ENCODE peak calls at places on chromosomes 11 and 22, in eight cellular contexts. N is esophagus squamous epithelium; G is iPS DF 6.9; S is upper lobe of right lung; T is CD4-positive, CD25-positive, alpha-beta regulatory T cell; B is SK-N-SH; W is lung; C is mesenchymal stem cell. Q is an unnamed sample.

GRCh38 chr11:71298016-71298550 is 45.7 kb upstream of the SHANK2 start:
- DNase-seq in C (no peak), W (peak; percentile 14), S (peak; percentile 47), G (no peak), B (no peak), N (no peak), T (no peak), Q (no peak)

GRCh38 chr11:59801981-59802638 is 8.5 kb downstream of the MRPL16 start:
- DNase-seq in B (peak; percentile 22), T (no peak), C (no peak), G (no peak), S (no peak), W (no peak), N (no peak), Q (no peak)

GRCh38 chr11:47056261-47056915 is 119.8 kb downstream of the CSTPP1 start:
- DNase-seq in T (no peak), G (no peak), S (no peak), B (no peak), W (no peak), C (peak; percentile 91), N (no peak), Q (no peak)

GRCh38 chr22:27416553-27417427 is 384.8 kb downstream of the MN1 start:
- DNase-seq in C (peak; percentile 14), B (peak; percentile 66), T (no peak), G (peak; percentile 37), N (no peak), W (no peak), S (no peak), Q (no peak)

GRCh38 chr11:71420455-71421241 is 27.5 kb downstream of the DHCR7 start:
- DNase-seq in N (no peak), C (peak; percentile 55), S (no peak), B (peak; percentile 63), T (peak; percentile 35), G (peak; percentile 60), W (peak; percentile 50), Q (peak; percentile 16)

GRCh38 chr11:34278708-34279297 is 79.0 kb downstream of the ABTB2 start:
- DNase-seq in T (no peak), W (no peak), B (peak; percentile 32), G (no peak), C (no peak), N (no peak), S (no peak), Q (no peak)

GRCh38 chr11:88604255-88604654 is 266.7 kb upstream of the CTSC start:
- DNase-seq in B (no peak), N (no peak), W (no peak), T (no peak), C (no peak), S (no peak), G (no peak), Q (no peak)

GRCh38 chr11:118544010-118544646 is 13.1 kb downstream of the TMEM25 start:
- DNase-seq in B (no peak), G (no peak), T (no peak), S (no peak), N (no peak), C (no peak), W (no peak), Q (no peak)

GRCh38 chr11:2507945-2508749 is 63.3 kb downstream of the KCNQ1 start:
- DNase-seq in C (no peak), G (no peak), W (peak; percentile 17), T (no peak), N (no peak), S (no peak), B (no peak), Q (no peak)

GRCh38 chr11:44973634-44974401 is 23.1 kb upstream of the TP53I11 start:
- DNase-seq in N (no peak), C (no peak), B (no peak), W (no peak), S (no peak), T (no peak), G (no peak), Q (no peak)

GRCh38 chr11:1073851-1074243 is 827 bp upstream of the MUC2 start:
- DNase-seq in C (no peak), S (peak; percentile 55), T (no peak), W (no peak), N (no peak), B (no peak), G (no peak), Q (no peak)

GRCh38 chr11:100910808-100911207 is 218.8 kb downstream of the PGR start:
- DNase-seq in C (no peak), N (no peak), G (no peak), B (no peak), S (no peak), T (no peak), W (no peak), Q (no peak)

GRCh38 chr11:77407613-77408012 is 66.3 kb downstream of the PAK1 start:
- DNase-seq in B (peak; percentile 65), T (no peak), W (peak; percentile 36), N (no peak), S (no peak), G (no peak), C (peak; percentile 78), Q (no peak)

GRCh38 chr11:114090225-114090624 is 30.7 kb downstream of the ZBTB16 start:
- DNase-seq in T (no peak), B (no peak), W (no peak), G (no peak), S (no peak), C (no peak), N (no peak), Q (no peak)

DNA sequence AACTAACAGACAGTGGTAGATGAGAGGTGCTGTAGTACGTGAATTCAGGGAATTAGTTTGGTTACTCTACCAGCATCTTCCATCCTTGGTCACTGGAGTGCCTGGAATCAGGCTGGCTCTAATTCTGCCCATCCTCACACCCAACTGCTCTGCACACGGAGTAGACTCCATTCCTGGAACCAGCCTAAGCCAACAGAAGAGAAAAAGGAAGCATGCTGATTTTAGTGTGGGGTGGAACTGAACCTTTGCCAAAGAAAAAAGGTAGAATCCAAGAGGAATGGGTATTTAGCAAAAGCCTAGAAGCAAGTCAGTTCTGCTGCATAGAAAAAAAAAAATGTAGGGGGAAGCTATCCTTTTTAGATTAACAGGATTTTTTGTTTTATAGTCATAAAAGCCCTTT is 73.6 kb upstream of the CRTAM start:
- DNase-seq in S (no peak), N (no peak), W (no peak), B (no peak), T (no peak), C (no peak), G (no peak), Q (no peak)
- H3K4me1 ChIP-seq in S (no peaks in the 10 kb centered on the region), N (no peaks in the 10 kb centered on the region), W (peaks cover 2% of the 10 kb centered on the region), B (no peaks in the 10 kb centered on the region), T (no peaks in the 10 kb centered on the region), C (peaks cover 11% of the 10 kb centered on the region), G (no peaks in the 10 kb centered on the region), Q (no peaks in the 10 kb centered on the region)

DNA sequence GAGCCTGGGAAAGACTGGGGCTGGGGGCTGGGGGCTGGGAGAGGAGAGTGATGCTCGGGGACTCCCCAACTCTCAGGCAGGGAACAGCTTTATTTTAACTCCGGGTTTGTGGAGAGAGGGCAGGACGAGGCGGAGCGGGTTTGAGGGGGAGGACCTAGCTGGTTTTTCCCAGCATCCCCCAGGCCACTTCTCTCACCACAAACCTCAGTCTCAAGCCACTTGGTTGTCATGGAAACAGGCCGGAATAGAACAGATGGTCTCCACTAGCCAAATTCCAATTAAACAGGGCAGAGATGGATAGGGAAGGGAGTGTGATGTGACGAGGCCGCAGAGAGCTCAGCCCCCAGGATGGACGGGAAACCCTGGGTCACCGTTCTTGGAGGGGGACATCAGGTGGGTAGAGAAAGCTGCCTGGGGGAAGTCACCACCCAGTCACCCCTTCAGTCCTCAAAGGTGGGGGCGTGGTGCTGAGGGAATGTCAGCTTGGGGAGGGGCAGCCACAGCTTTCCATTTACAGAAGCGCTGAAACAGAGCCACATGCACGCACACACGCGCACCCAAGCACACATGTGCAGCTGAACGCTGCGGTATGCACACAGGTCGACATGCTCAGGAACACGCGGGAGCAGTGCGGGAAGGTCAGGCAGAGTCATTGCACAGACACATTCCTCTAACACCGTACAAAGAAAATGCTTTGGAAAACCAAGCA is 19.2 kb downstream of the NECTIN1 start:
- DNase-seq in B (peak; percentile 92), N (no peak), G (no peak), S (no peak), T (no peak), W (no peak), C (peak; percentile 83), Q (peak; percentile 82)
- H3K4me3 ChIP-seq in B (no peak overlapping the region), N (no peak overlapping the region), G (no peak overlapping the region), S (no peak overlapping the region), T (no peak overlapping the region), W (no peak overlapping the region), C (no peak overlapping the region), Q (no peak overlapping the region)

GRCh38 chr11:96254854-96255253 is 88.1 kb downstream of the MAML2 start:
- DNase-seq in G (no peak), T (no peak), W (no peak), S (peak; percentile 65), N (no peak), B (no peak), C (no peak), Q (no peak)
- H3K4me1 ChIP-seq in G (no peaks in the 10 kb centered on the region), T (peaks cover 74% of the 10 kb centered on the region), W (peaks cover 9% of the 10 kb centered on the region), S (peaks cover 65% of the 10 kb centered on the region), N (peaks cover 17% of the 10 kb centered on the region), B (peaks cover 4% of the 10 kb centered on the region), C (peaks cover 3% of the 10 kb centered on the region), Q (peaks cover 29% of the 10 kb centered on the region)

DNA sequence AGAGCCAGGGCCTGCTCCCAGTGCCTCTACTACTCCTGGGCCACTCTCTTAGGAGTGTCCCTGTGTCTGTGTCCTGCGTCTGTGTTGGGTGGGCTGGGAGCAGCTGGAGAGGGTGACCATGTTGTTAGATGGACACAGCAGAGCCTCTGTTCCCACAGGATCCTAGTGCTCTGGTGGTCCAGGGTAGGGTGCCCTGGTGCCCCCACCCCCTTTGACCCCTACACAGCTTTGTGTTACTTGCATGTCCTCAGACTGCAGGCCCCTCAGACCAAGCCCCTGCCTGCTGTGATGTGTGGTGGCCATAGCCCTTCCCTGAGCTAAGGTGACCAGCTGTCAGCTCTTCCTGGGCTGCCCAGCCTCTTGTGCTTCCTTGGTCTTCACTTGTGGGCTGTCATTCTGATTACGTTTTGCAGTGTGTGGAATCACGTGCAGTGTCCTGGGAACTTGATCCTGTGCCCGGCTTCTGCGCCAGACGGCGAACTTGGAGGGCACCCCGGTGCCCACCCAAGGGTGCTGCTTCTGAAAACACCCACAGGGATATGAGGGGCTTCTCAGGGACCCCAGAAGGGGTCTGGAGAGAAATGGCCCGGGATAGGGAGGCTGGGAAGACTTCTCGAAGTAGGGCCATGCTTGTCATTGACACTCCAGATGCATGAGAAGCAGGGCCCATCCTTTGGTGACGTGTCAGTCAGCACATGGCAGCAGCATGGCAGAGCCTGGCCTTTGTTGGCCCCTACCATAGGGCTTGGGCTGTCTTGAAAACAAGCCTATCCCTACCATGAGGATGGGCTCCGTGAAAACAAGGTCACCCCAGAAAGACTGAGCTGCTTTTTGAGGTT is 1.5 kb downstream of the TANGO2 start:
- DNase-seq in C (no peak), N (no peak), W (no peak), T (no peak), B (no peak), G (no peak), S (no peak), Q (no peak)
- H3K4me3 ChIP-seq in C (no peak overlapping the region), N (peak overlapping the region; percentile 74), W (no peak overlapping the region), T (peak overlapping the region; percentile 77), B (peak overlapping the region; percentile 90), G (no peak overlapping the region), S (peak overlapping the region; percentile 98), Q (peak overlapping the region; percentile 91)

GRCh38 chr11:129637983-129638776 is 177.5 kb upstream of the TMEM45B start:
- DNase-seq in W (no peak), C (no peak), S (no peak), B (no peak), T (no peak), N (no peak), G (no peak), Q (no peak)
- H3K4me1 ChIP-seq in W (no peaks in the 10 kb centered on the region), C (peaks cover 11% of the 10 kb centered on the region), S (no peaks in the 10 kb centered on the region), B (peaks cover 2% of the 10 kb centered on the region), T (no peaks in the 10 kb centered on the region), N (peaks cover 4% of the 10 kb centered on the region), G (no peaks in the 10 kb centered on the region), Q (no peaks in the 10 kb centered on the region)

GRCh38 chr22:39244496-39245129 is at the start of gene PDGFB:
- DNase-seq in C (peak; percentile 44), T (no peak), W (no peak), G (no peak), S (no peak), B (no peak), N (no peak), Q (no peak)
- H3K4me3 ChIP-seq in C (peak within 1 kb of the TSS; percentile 77), T (no peak within 1 kb of the TSS), W (peak within 1 kb of the TSS; percentile 68), G (peak within 1 kb of the TSS; percentile 34), S (peak within 1 kb of the TSS; percentile 58), B (no peak within 1 kb of the TSS), N (peak within 1 kb of the TSS; percentile 46), Q (peak within 1 kb of the TSS; percentile 12)

Q was measured in HAP-1.